ENCODE peak calls at places on chromosome 17, in five cellular contexts. Y is ovary, D is right cardiac atrium, J is cardiac muscle cell, L is endothelial cell of umbilical vein. U is an unnamed sample. For H3K9me3, the result is how much of the 10 kb centered on the place peaks cover.

GRCh38 chr17:40298726-40299125 is 10.3 kb upstream of the RARA start:
- DNase-seq in J (no peak), D (no peak), Y (no peak), L (no peak), U (no peak)

GRCh38 chr17:18851206-18851605 is 6.7 kb upstream of the PRPSAP2 start:
- DNase-seq in Y (no peak), L (no peak), D (no peak), J (no peak), U (no peak)

GRCh38 chr17:47906443-47906842 is 10.4 kb downstream of the SP2 start:
- DNase-seq in Y (no peak), D (no peak), J (no peak), L (no peak), U (no peak)

GRCh38 chr17:36921131-36921851 is 16.0 kb upstream of the LHX1 start:
- DNase-seq in D (no peak), L (no peak), Y (no peak), J (peak), U (no peak)

GRCh38 chr17:32518856-32519768 is 32.3 kb downstream of the CDK5R1 start:
- DNase-seq in L (peak), D (peak), J (peak), Y (peak), U (peak)

GRCh38 chr17:59601130-59601529 is 18.6 kb upstream of the CLTC start:
- DNase-seq in L (no peak), Y (no peak), J (no peak), D (no peak), U (no peak)

GRCh38 chr17:78573955-78574354 is 3.2 kb downstream of the DNAH17 start:
- DNase-seq in D (no peak), L (no peak), J (no peak), Y (no peak), U (no peak)

GRCh38 chr17:45302649-45303173 is 14.1 kb downstream of the MAP3K14 start:
- DNase-seq in J (no peak), D (peak), Y (peak), L (no peak), U (no peak)

GRCh38 chr17:3812771-3813170 is 11.8 kb upstream of the ITGAE start:
- DNase-seq in Y (no peak), D (no peak), L (no peak), J (no peak), U (no peak)

GRCh38 chr17:37065486-37066321 is 117.0 kb downstream of the AATF start:
- DNase-seq in Y (no peak), L (no peak), D (no peak), J (no peak), U (no peak)

GRCh38 chr17:36592711-36593321 is 1.1 kb downstream of the DHRS11 start:
- DNase-seq in Y (no peak), D (no peak), J (no peak), L (no peak), U (no peak)

GRCh38 chr17:19306160-19307111 is 56.1 kb downstream of the B9D1 start:
- DNase-seq in D (no peak), L (no peak), J (no peak), Y (no peak), U (no peak)

GRCh38 chr17:40526668-40527067 is 25.2 kb upstream of the TNS4 start:
- DNase-seq in L (no peak), J (no peak), Y (no peak), D (peak), U (no peak)

GRCh38 chr17:77154187-77154586 is 13.4 kb downstream of the SEC14L1 start:
- DNase-seq in D (no peak), Y (no peak), J (no peak), L (no peak), U (no peak)

GRCh38 chr17:7703584-7704574 is 1.1 kb upstream of the EFNB3 start:
- DNase-seq in Y (peak), D (peak), J (peak), L (peak), U (no peak)

GRCh38 chr17:6374761-6375312 is 60.1 kb downstream of the AIPL1 start:
- DNase-seq in J (peak), Y (no peak), D (no peak), L (peak), U (no peak)

GRCh38 chr17:44598329-44598728 is 41.0 kb downstream of the FZD2 start:
- DNase-seq in D (no peak), J (no peak), Y (no peak), L (no peak), U (no peak)

GRCh38 chr17:7248811-7249210 is 2.7 kb downstream of the CTDNEP1 start:
- DNase-seq in Y (no peak), J (no peak), L (no peak), D (no peak), U (no peak)

GRCh38 chr17:28379814-28380571 is 8.5 kb downstream of the SARM1 start:
- DNase-seq in L (peak), Y (no peak), D (no peak), J (no peak), U (no peak)

GRCh38 chr17:40355123-40355803 is 9.3 kb downstream of the GJD3 start:
- DNase-seq in D (peak), Y (peak), L (peak), J (peak), U (peak)

GRCh38 chr17:37121616-37122015 is 172.9 kb downstream of the AATF start:
- DNase-seq in Y (no peak), L (no peak), J (no peak), D (no peak), U (no peak)

GRCh38 chr17:64159051-64159590 is 29.2 kb upstream of the ERN1 start:
- DNase-seq in L (no peak), J (no peak), D (no peak), Y (no peak), U (no peak)

GRCh38 chr17:49830605-49831004 is 17.3 kb downstream of the TAC4 start:
- DNase-seq in D (no peak), L (no peak), Y (no peak), J (no peak), U (no peak)
- H3K9me3 ChIP-seq in D (under half), L (under half), Y (under half), J (under half), U (under half)

GRCh38 chr17:49183801-49184200 is 26.6 kb downstream of the GNGT2 start:
- DNase-seq in D (no peak), L (no peak), J (no peak), Y (no peak), U (no peak)
- H3K9me3 ChIP-seq in D (under half), L (under half), J (under half), Y (under half), U (under half)

DNA sequence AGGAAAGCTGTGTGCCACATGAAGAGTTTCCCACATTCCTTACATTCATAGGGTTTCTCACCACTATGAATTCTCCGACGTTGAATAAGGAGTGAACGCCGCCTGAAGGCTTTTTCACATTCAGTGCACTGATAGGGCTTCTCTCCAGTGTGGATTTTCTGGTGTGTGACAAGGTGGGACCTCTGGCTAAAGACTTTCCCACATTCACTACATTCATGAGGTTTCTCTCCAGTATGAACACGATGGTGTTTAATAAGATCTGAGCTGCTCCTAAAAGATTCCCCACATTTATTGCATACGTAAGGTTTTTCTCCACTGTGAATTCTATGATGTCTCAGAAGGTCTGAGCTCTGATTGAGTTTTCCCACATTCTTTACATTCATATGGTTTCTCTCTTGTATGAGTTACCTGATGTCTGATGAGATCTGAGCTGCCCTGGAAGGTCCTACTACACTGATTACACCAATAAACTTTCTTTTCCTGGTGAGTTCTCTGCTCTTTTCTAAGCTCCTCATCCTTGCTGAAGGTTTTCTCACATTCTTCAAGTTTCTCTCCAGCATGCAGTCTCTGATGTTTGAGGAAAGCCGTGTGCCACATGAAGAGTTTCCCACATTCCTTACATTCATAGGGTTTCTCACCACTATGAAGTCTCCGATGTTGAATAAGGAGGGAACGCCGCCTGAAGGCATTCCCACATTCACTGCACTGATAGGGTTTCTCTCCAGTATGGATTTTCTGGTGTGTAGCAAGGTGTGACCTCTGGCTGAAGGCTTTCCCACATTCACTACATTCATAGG is 10.0 kb downstream of the ZNF594 start:
- DNase-seq in L (no peak), D (no peak), J (no peak), Y (no peak), U (no peak)
- H3K9me3 ChIP-seq in L (under half), D (under half), J (under half), Y (half or more), U (under half)

DNA sequence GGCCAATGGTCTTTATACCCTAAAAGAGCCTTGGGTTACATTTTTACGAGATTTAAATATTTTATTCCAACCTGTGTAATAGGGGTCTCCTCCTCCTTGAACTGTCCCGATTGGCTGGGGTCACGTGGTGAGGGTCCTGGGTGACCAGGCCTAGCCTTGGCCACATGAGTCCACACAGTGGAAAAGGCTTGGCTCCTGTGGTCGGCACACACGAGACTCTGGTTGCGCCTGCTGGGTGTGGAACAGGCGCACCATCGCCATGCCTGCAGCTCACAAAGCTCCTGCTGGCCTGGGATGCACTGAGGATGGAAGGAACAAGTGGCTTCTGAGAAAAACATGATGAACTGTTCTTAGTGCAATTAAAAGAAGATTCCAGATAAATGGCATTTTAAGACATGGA is 103.9 kb upstream of the ZNF750 start:
- DNase-seq in D (peak), J (no peak), Y (peak), L (no peak), U (no peak)
- H3K9me3 ChIP-seq in D (under half), J (under half), Y (under half), L (under half), U (under half)

GRCh38 chr17:27079660-27080059 is 214.3 kb upstream of the WSB1 start:
- DNase-seq in J (no peak), D (no peak), Y (no peak), L (no peak), U (no peak)
- H3K9me3 ChIP-seq in J (under half), D (under half), Y (under half), L (under half), U (under half)

DNA sequence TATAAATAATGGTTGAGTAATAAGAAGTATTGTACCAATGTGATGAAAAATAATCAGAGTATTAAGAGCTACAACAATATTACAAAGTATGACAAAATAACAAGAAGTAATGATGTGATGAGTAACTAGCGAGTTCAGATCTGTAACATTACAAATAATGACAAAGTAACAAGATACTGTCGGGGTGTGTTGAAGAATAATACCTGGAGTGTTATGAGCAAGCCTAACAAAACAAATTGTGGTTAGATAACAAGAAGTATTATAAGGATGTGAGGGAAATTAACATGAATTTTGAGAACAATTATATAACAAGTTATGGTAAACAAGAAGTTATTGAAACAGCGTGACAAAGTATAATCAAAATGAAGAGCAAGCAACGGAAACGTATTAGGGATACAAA is 1.3 kb downstream of the TBX4 start:
- DNase-seq in J (no peak), L (peak), Y (no peak), D (no peak), U (no peak)
- H3K9me3 ChIP-seq in J (under half), L (under half), Y (under half), D (under half), U (under half)

DNA sequence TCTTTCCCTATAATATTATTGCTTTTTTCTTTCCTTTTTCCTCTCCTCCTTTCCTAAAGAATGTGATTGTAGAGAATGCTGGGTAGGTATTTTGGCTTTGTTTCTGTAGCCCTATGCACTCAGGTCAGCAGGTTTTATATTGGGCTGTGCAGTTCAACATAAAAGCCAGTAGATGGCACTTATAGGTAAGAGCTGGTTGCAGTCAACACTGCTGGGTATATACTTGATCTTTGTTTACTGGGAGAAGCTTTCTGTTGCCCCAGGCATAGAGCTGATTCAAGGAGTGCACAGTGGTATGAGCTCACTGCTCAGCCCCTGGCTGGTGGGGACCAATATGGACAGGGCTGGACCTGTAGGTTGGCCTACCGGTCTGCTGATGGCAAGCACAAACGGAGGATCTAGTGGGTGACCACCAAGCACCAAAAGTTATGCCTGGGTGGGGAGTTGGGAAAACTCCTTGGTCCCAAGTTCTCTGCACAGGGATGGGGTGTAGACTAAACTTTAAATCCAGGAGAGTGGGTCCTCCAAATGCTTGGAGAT is 378.9 kb downstream of the PMP22 start:
- DNase-seq in L (no peak), D (no peak), J (peak), Y (no peak), U (no peak)
- H3K9me3 ChIP-seq in L (under half), D (under half), J (under half), Y (under half), U (under half)

GRCh38 chr17:22303865-22304264 is 611.5 kb downstream of the KCNJ18 start:
- DNase-seq in J (no peak), L (no peak), Y (no peak), D (peak), U (no peak)

GRCh38 chr17:22303096-22303495 is 610.8 kb downstream of the KCNJ18 start:
- DNase-seq in L (no peak), Y (no peak), J (no peak), D (no peak), U (no peak)

GRCh38 chr17:22301353-22301745 is 609.0 kb downstream of the KCNJ18 start:
- DNase-seq in L (no peak), D (no peak), Y (no peak), J (no peak), U (no peak)

GRCh38 chr17:22304667-22305303 is 612.5 kb downstream of the KCNJ18 start:
- DNase-seq in D (no peak), J (no peak), Y (no peak), L (no peak), U (no peak)

GRCh38 chr17:22305356-22306071 is 613.2 kb downstream of the KCNJ18 start:
- DNase-seq in L (no peak), J (no peak), D (no peak), Y (no peak), U (no peak)
- H3K9me3 ChIP-seq in L (under half), J (under half), D (under half), Y (under half), U (under half)

GRCh38 chr17:58119491-58119890 is 28.7 kb upstream of the OR4D1 start:
- DNase-seq in D (no peak), J (no peak), Y (no peak), L (no peak), U (no peak)
- H3K9me3 ChIP-seq in D (under half), J (under half), Y (under half), L (under half), U (under half)

DNA sequence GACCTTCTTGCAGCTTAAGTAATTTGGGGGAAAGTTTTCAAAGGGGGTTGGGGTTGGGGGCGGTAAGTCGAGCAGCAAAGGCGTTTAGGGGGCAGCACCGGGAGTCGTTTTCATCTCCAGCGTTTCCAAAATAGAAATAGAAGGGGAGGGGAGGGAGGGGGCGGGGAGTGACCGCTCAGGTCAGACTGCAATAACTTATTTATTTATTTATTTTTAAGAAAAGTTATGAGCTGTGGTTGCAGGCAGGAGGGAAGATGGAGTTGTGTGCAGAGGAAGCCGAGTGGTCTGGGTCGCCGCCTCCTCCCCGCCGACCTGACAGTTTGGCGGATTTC is 1.5 kb downstream of the SOX9 start:
- DNase-seq in Y (no peak), D (no peak), L (no peak), J (no peak), U (no peak)
- H3K9me3 ChIP-seq in Y (under half), D (under half), L (under half), J (under half), U (under half)